ENCODE peak calls at places on chromosome 7, in ten cellular contexts. One of them, this sample, is unnamed.

GRCh38 chr7:137343483-137343841 is at the start of gene PTN:
- DNase-seq in SK-N-SH: peak; percentile 58
- DNase-seq in OCI-LY7: no peak
- DNase-seq in HepG2: no peak
- DNase-seq in mammary epithelial cell: peak; percentile 70
- DNase-seq in astrocyte: peak; percentile 77
- DNase-seq in neural progenitor cell: peak; percentile 79
- DNase-seq in H1: peak; percentile 31
- DNase-seq in H9: peak; percentile 76
- DNase-seq in fibroblast of lung: peak; percentile 65
- DNase-seq in this sample: peak; percentile 56

GRCh38 chr7:45469103-45469502 is 105.1 kb upstream of the ADCY1 start:
- DNase-seq in SK-N-SH: no peak
- DNase-seq in OCI-LY7: no peak
- DNase-seq in HepG2: no peak
- DNase-seq in mammary epithelial cell: peak; percentile 39
- DNase-seq in astrocyte: peak; percentile 68
- DNase-seq in neural progenitor cell: no peak
- DNase-seq in H1: no peak
- DNase-seq in H9: no peak
- DNase-seq in fibroblast of lung: no peak
- DNase-seq in this sample: no peak

GRCh38 chr7:7869036-7869435 is 99.6 kb upstream of the GLCCI1 start:
- DNase-seq in SK-N-SH: peak; percentile 42
- DNase-seq in OCI-LY7: no peak
- DNase-seq in HepG2: no peak
- DNase-seq in mammary epithelial cell: no peak
- DNase-seq in astrocyte: no peak
- DNase-seq in neural progenitor cell: no peak
- DNase-seq in H1: no peak
- DNase-seq in H9: no peak
- DNase-seq in fibroblast of lung: no peak
- DNase-seq in this sample: no peak

GRCh38 chr7:82506208-82506607 is 62.6 kb upstream of the CACNA2D1 start:
- DNase-seq in SK-N-SH: no peak
- DNase-seq in OCI-LY7: no peak
- DNase-seq in HepG2: no peak
- DNase-seq in mammary epithelial cell: no peak
- DNase-seq in astrocyte: no peak
- DNase-seq in neural progenitor cell: no peak
- DNase-seq in H1: no peak
- DNase-seq in H9: no peak
- DNase-seq in fibroblast of lung: no peak
- DNase-seq in this sample: no peak

GRCh38 chr7:100434297-100435144 is 1.8 kb downstream of the PPP1R35 start:
- DNase-seq in SK-N-SH: no peak
- DNase-seq in OCI-LY7: no peak
- DNase-seq in HepG2: no peak
- DNase-seq in mammary epithelial cell: no peak
- DNase-seq in astrocyte: no peak
- DNase-seq in neural progenitor cell: no peak
- DNase-seq in H1: no peak
- DNase-seq in H9: no peak
- DNase-seq in fibroblast of lung: no peak
- DNase-seq in this sample: no peak

GRCh38 chr7:132498319-132498718 is 78.0 kb downstream of the PLXNA4 start:
- DNase-seq in SK-N-SH: no peak
- DNase-seq in OCI-LY7: no peak
- DNase-seq in HepG2: no peak
- DNase-seq in mammary epithelial cell: no peak
- DNase-seq in astrocyte: no peak
- DNase-seq in neural progenitor cell: no peak
- DNase-seq in H1: no peak
- DNase-seq in H9: no peak
- DNase-seq in fibroblast of lung: no peak
- DNase-seq in this sample: no peak

GRCh38 chr7:92961966-92962365 is 125.6 kb upstream of the CDK6 start:
- DNase-seq in SK-N-SH: no peak
- DNase-seq in OCI-LY7: no peak
- DNase-seq in HepG2: no peak
- DNase-seq in mammary epithelial cell: peak; percentile 56
- DNase-seq in astrocyte: no peak
- DNase-seq in neural progenitor cell: no peak
- DNase-seq in H1: no peak
- DNase-seq in H9: no peak
- DNase-seq in fibroblast of lung: no peak
- DNase-seq in this sample: no peak

GRCh38 chr7:43303740-43304241 is 191.3 kb downstream of the HECW1 start:
- DNase-seq in SK-N-SH: no peak
- DNase-seq in OCI-LY7: no peak
- DNase-seq in HepG2: no peak
- DNase-seq in mammary epithelial cell: peak; percentile 74
- DNase-seq in astrocyte: peak; percentile 53
- DNase-seq in neural progenitor cell: no peak
- DNase-seq in H1: no peak
- DNase-seq in H9: no peak
- DNase-seq in fibroblast of lung: no peak
- DNase-seq in this sample: no peak

GRCh38 chr7:93461350-93461749 is 113.2 kb downstream of the CALCR start:
- DNase-seq in SK-N-SH: no peak
- DNase-seq in OCI-LY7: no peak
- DNase-seq in HepG2: no peak
- DNase-seq in mammary epithelial cell: no peak
- DNase-seq in astrocyte: no peak
- DNase-seq in neural progenitor cell: peak; percentile 5
- DNase-seq in H1: no peak
- DNase-seq in H9: no peak
- DNase-seq in fibroblast of lung: no peak
- DNase-seq in this sample: no peak

GRCh38 chr7:131506597-131506996 is 49.8 kb downstream of the PODXL start:
- DNase-seq in SK-N-SH: no peak
- DNase-seq in OCI-LY7: no peak
- DNase-seq in HepG2: no peak
- DNase-seq in mammary epithelial cell: no peak
- DNase-seq in astrocyte: no peak
- DNase-seq in neural progenitor cell: no peak
- DNase-seq in H1: no peak
- DNase-seq in H9: no peak
- DNase-seq in fibroblast of lung: no peak
- DNase-seq in this sample: no peak

GRCh38 chr7:80450621-80451308 is 61.1 kb downstream of the GNAT3 start:
- DNase-seq in SK-N-SH: no peak
- DNase-seq in OCI-LY7: no peak
- DNase-seq in HepG2: peak; percentile 32
- DNase-seq in mammary epithelial cell: peak; percentile 41
- DNase-seq in astrocyte: peak; percentile 67
- DNase-seq in neural progenitor cell: no peak
- DNase-seq in H1: no peak
- DNase-seq in H9: no peak
- DNase-seq in fibroblast of lung: peak; percentile 36
- DNase-seq in this sample: peak; percentile 40

GRCh38 chr7:122260336-122260735 is 44.2 kb downstream of the FEZF1 start:
- DNase-seq in SK-N-SH: no peak
- DNase-seq in OCI-LY7: no peak
- DNase-seq in HepG2: no peak
- DNase-seq in mammary epithelial cell: no peak
- DNase-seq in astrocyte: no peak
- DNase-seq in neural progenitor cell: no peak
- DNase-seq in H1: no peak
- DNase-seq in H9: no peak
- DNase-seq in fibroblast of lung: no peak
- DNase-seq in this sample: no peak

GRCh38 chr7:151742713-151743480 is 134.0 kb downstream of the PRKAG2 start:
- DNase-seq in SK-N-SH: no peak
- DNase-seq in OCI-LY7: no peak
- DNase-seq in HepG2: no peak
- DNase-seq in mammary epithelial cell: no peak
- DNase-seq in astrocyte: peak; percentile 43
- DNase-seq in neural progenitor cell: peak; percentile 68
- DNase-seq in H1: peak; percentile 47
- DNase-seq in H9: peak; percentile 54
- DNase-seq in fibroblast of lung: no peak
- DNase-seq in this sample: peak; percentile 43

GRCh38 chr7:4806983-4807625 is 31.7 kb downstream of the AP5Z1 start:
- DNase-seq in SK-N-SH: no peak
- DNase-seq in OCI-LY7: no peak
- DNase-seq in HepG2: no peak
- DNase-seq in mammary epithelial cell: no peak
- DNase-seq in astrocyte: no peak
- DNase-seq in neural progenitor cell: no peak
- DNase-seq in H1: no peak
- DNase-seq in H9: peak; percentile 22
- DNase-seq in fibroblast of lung: no peak
- DNase-seq in this sample: no peak

GRCh38 chr7:35800718-35801391 is at the start of gene SEPTIN7:
- DNase-seq in SK-N-SH: peak; percentile 97
- DNase-seq in OCI-LY7: peak; percentile 100
- DNase-seq in HepG2: peak; percentile 96
- DNase-seq in mammary epithelial cell: peak; percentile 98
- DNase-seq in astrocyte: peak; percentile 95
- DNase-seq in neural progenitor cell: peak; percentile 100
- DNase-seq in H1: peak; percentile 95
- DNase-seq in H9: peak; percentile 99
- DNase-seq in fibroblast of lung: peak; percentile 99
- DNase-seq in this sample: peak; percentile 100

GRCh38 chr7:37817219-37817618 is 31.2 kb upstream of the NME8 start:
- DNase-seq in SK-N-SH: no peak
- DNase-seq in OCI-LY7: no peak
- DNase-seq in HepG2: no peak
- DNase-seq in mammary epithelial cell: no peak
- DNase-seq in astrocyte: no peak
- DNase-seq in neural progenitor cell: no peak
- DNase-seq in H1: no peak
- DNase-seq in H9: no peak
- DNase-seq in fibroblast of lung: no peak
- DNase-seq in this sample: no peak

GRCh38 chr7:84149573-84149972 is 45.0 kb downstream of the SEMA3A start:
- DNase-seq in SK-N-SH: no peak
- DNase-seq in OCI-LY7: no peak
- DNase-seq in HepG2: no peak
- DNase-seq in mammary epithelial cell: no peak
- DNase-seq in astrocyte: no peak
- DNase-seq in neural progenitor cell: no peak
- DNase-seq in H1: no peak
- DNase-seq in H9: no peak
- DNase-seq in fibroblast of lung: no peak
- DNase-seq in this sample: no peak
- H2AFZ ChIP-seq in SK-N-SH: no peak overlapping the region
- H2AFZ ChIP-seq in OCI-LY7: no peak overlapping the region
- H2AFZ ChIP-seq in HepG2: no peak overlapping the region
- H2AFZ ChIP-seq in mammary epithelial cell: no peak overlapping the region
- H2AFZ ChIP-seq in astrocyte: no peak overlapping the region
- H2AFZ ChIP-seq in neural progenitor cell: no peak overlapping the region
- H2AFZ ChIP-seq in H1: no peak overlapping the region
- H2AFZ ChIP-seq in H9: no peak overlapping the region
- H2AFZ ChIP-seq in fibroblast of lung: no peak overlapping the region
- H2AFZ ChIP-seq in this sample: no peak overlapping the region

DNA sequence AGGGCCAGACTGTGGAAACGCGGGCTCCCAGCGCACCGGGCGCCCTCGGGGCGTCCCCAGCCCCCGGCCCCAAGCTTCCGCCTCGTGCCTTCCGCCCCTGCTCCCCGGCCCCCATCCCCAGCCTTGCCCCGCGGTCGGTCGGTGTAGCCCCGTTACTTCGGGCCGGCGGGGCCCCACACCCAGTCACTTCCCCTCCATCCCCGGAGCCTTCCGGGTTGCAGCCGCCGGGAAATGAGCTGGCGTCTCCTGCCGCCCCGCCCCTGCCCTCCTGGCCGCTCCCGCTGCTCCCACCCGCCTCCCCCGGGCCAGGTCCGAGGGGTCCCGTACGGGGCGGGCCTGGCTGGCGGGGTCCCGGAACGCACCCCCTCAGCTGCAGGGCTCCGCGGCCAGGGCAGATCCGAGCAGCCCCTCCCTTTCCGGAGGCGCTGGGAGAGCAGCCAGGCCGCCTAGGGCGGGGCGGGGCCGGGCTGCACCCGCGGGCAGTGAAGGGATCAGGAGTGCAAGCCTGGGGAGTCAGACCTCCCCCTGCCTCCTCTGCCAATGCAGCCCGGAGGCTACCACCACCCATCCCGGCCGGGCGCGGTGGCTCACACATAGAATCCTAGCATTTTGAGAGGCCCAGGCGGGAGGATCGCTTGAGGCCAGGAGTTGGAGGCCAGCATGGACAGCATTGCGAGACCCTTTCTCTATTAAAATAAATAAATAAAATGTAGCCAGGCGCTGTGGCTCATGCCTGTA is 709 bp downstream of the ARPC1B start:
- DNase-seq in SK-N-SH: peak; percentile 92
- DNase-seq in OCI-LY7: peak; percentile 72
- DNase-seq in HepG2: peak; percentile 64
- DNase-seq in mammary epithelial cell: peak; percentile 76
- DNase-seq in astrocyte: peak; percentile 36
- DNase-seq in neural progenitor cell: peak; percentile 74
- DNase-seq in H1: no peak
- DNase-seq in H9: peak; percentile 69
- DNase-seq in fibroblast of lung: peak; percentile 65
- DNase-seq in this sample: peak; percentile 61
- TF ChIP-seq CTCF in SK-N-SH: no peak
- TF ChIP-seq CTCF in OCI-LY7: no peak
- TF ChIP-seq CTCF in HepG2: no peak
- TF ChIP-seq CTCF in mammary epithelial cell: no peak
- TF ChIP-seq CTCF in astrocyte: no peak
- TF ChIP-seq CTCF in neural progenitor cell: no peak
- TF ChIP-seq CTCF in H1: no peak
- TF ChIP-seq CTCF in H9: no peak
- TF ChIP-seq CTCF in fibroblast of lung: no peak
- TF ChIP-seq CTCF in this sample: no peak

GRCh38 chr7:98251844-98252639 is at the start of gene TECPR1:
- DNase-seq in SK-N-SH: peak; percentile 100
- DNase-seq in OCI-LY7: peak; percentile 93
- DNase-seq in HepG2: peak; percentile 90
- DNase-seq in mammary epithelial cell: peak; percentile 90
- DNase-seq in astrocyte: peak; percentile 80
- DNase-seq in neural progenitor cell: peak; percentile 96
- DNase-seq in H1: peak; percentile 66
- DNase-seq in H9: peak; percentile 96
- DNase-seq in fibroblast of lung: peak; percentile 88
- DNase-seq in this sample: peak; percentile 87
- H2AFZ ChIP-seq in SK-N-SH: peak within 1 kb of the TSS; percentile 95
- H2AFZ ChIP-seq in OCI-LY7: peak within 1 kb of the TSS; percentile 61
- H2AFZ ChIP-seq in HepG2: peak within 1 kb of the TSS; percentile 17
- H2AFZ ChIP-seq in mammary epithelial cell: peak within 1 kb of the TSS; percentile 98
- H2AFZ ChIP-seq in astrocyte: peak within 1 kb of the TSS; percentile 97
- H2AFZ ChIP-seq in neural progenitor cell: peak within 1 kb of the TSS; percentile 91
- H2AFZ ChIP-seq in H1: peak within 1 kb of the TSS; percentile 91
- H2AFZ ChIP-seq in H9: no peak within 1 kb of the TSS
- H2AFZ ChIP-seq in fibroblast of lung: peak within 1 kb of the TSS; percentile 94
- H2AFZ ChIP-seq in this sample: peak within 1 kb of the TSS; percentile 98

DNA sequence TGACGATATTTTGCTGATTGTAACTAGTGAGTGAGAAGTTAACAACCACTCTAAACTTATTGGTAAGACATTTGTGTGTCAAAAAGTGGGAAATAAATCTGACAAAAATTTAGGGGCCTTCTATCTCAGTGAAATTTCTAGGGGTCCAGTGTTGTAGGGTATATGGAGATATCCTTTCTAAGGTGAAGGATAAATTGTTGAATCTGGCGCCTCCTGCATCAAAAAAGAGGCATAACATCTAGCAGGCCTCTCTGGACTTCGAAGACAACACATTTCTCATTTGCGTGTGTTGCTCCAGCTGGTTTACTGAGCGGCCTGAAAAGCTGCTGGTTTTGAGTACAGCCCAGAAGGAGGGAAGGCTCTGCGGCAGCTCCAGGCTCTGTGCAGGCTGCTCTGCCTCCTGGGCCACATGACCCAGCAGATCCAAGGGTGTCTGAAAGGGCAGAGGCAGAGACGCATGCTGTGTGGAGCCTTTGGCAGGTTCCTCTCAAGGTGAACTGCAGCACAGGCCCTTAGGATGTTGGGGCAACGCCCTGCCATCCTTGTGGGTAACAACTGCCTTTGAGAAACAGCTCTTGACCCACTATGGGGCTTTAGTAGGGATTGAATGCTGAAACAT is 72.4 kb downstream of the LMBR1 start:
- DNase-seq in SK-N-SH: no peak
- DNase-seq in OCI-LY7: no peak
- DNase-seq in HepG2: no peak
- DNase-seq in mammary epithelial cell: no peak
- DNase-seq in astrocyte: no peak
- DNase-seq in neural progenitor cell: peak; percentile 15
- DNase-seq in H1: no peak
- DNase-seq in H9: peak; percentile 38
- DNase-seq in fibroblast of lung: no peak
- DNase-seq in this sample: no peak
- TF ChIP-seq CTCF in SK-N-SH: peak; percentile 50
- TF ChIP-seq CTCF in OCI-LY7: peak; percentile 75
- TF ChIP-seq CTCF in HepG2: peak; percentile 16
- TF ChIP-seq CTCF in mammary epithelial cell: no peak
- TF ChIP-seq CTCF in astrocyte: peak; percentile 23
- TF ChIP-seq CTCF in neural progenitor cell: peak; percentile 56
- TF ChIP-seq CTCF in H1: peak; percentile 58
- TF ChIP-seq CTCF in H9: peak; percentile 68
- TF ChIP-seq CTCF in fibroblast of lung: peak; percentile 31
- TF ChIP-seq CTCF in this sample: peak; percentile 35

This sample was measured in PC-9.